ENCODE peak calls at places on chromosome 17, in ten cellular contexts. Y is KBM-7; O is bronchial epithelial cell; M is CD14-positive monocyte; V is DMS153; N is T-helper 1 cell; B is CD8-positive, alpha-beta memory T cell; S is occipital lobe; G is A549; H is stimulated activated CD4-positive, alpha-beta T cell treated with anti-CD3 and anti-CD28 coated beads, Interleukin-12 subunit alpha, Interleukin-12 subunit beta, amount 100 ng/mL, for 24 hours. E is an unnamed sample.

GRCh38 chr17:48276776-48277175 is 153.2 kb downstream of the SKAP1 start:
- DNase-seq in M (no peak), B (no peak), O (no peak), Y (no peak), N (no peak), V (no peak), H (no peak), G (no peak), S (no peak), E (no peak)

GRCh38 chr17:75064867-75065561 is 18.0 kb downstream of the KCTD2 start:
- DNase-seq in O (no peak), H (no peak), V (no peak), N (no peak), B (no peak), M (no peak), S (no peak), Y (no peak), G (no peak), E (no peak)

GRCh38 chr17:3857261-3858105 is 11.4 kb upstream of the NCBP3 start:
- DNase-seq in H (no peak), V (no peak), S (no peak), N (no peak), B (no peak), M (no peak), Y (no peak), G (no peak), O (no peak), E (no peak)

GRCh38 chr17:67549787-67550186 is 167.9 kb upstream of the NOL11 start:
- DNase-seq in S (no peak), N (no peak), H (no peak), V (no peak), M (no peak), G (no peak), Y (peak; percentile 13), B (no peak), O (no peak), E (no peak)

GRCh38 chr17:79977711-79978544 is 57.7 kb downstream of the TBC1D16 start:
- DNase-seq in O (no peak), B (peak; percentile 42), G (no peak), M (no peak), N (no peak), Y (no peak), V (no peak), H (no peak), S (no peak), E (no peak)

GRCh38 chr17:50057521-50057991 is 1.6 kb downstream of the ITGA3 start:
- DNase-seq in O (no peak), H (no peak), Y (no peak), M (peak; percentile 17), N (no peak), G (no peak), S (no peak), B (no peak), V (no peak), E (no peak)

GRCh38 chr17:16338391-16338790 is 14.9 kb downstream of the CENPV start:
- DNase-seq in N (no peak), B (no peak), Y (no peak), M (no peak), G (no peak), V (no peak), O (no peak), S (no peak), H (no peak), E (no peak)

GRCh38 chr17:44363613-44364159 is at the start of gene FAM171A2:
- DNase-seq in H (no peak), N (peak; percentile 57), S (no peak), B (peak; percentile 76), V (no peak), M (no peak), Y (peak; percentile 44), G (peak; percentile 66), O (no peak), E (no peak)

GRCh38 chr17:42675348-42675983 is 1.3 kb downstream of the PLEKHH3 start:
- DNase-seq in N (no peak), G (no peak), S (no peak), O (no peak), H (no peak), V (no peak), M (no peak), B (no peak), Y (no peak), E (no peak)

GRCh38 chr17:28760987-28761562 is 17.3 kb downstream of the TRAF4 start:
- DNase-seq in Y (peak; percentile 81), G (no peak), H (no peak), O (peak; percentile 56), B (no peak), N (no peak), M (peak; percentile 78), V (peak; percentile 97), S (peak; percentile 37), E (no peak)

GRCh38 chr17:58337126-58337599 is 8.6 kb upstream of the TSPOAP1 start:
- DNase-seq in G (no peak), N (peak; percentile 76), M (peak; percentile 54), H (no peak), O (no peak), V (no peak), B (peak; percentile 72), S (no peak), Y (peak; percentile 65), E (peak; percentile 84)

GRCh38 chr17:72063756-72064461 is 56.9 kb upstream of the SOX9 start:
- DNase-seq in V (no peak), B (no peak), N (no peak), S (no peak), O (peak; percentile 29), H (no peak), Y (no peak), G (no peak), M (no peak), E (no peak)

GRCh38 chr17:66549731-66550207 is 247.4 kb downstream of the PRKCA start:
- DNase-seq in V (no peak), G (peak; percentile 60), O (peak; percentile 30), B (no peak), S (no peak), Y (no peak), H (no peak), N (no peak), M (no peak), E (no peak)

GRCh38 chr17:58507123-58507634 is 7.3 kb downstream of the MTMR4 start:
- DNase-seq in B (no peak), G (no peak), O (no peak), N (no peak), H (no peak), S (no peak), Y (no peak), V (no peak), M (peak; percentile 81), E (peak; percentile 62)

GRCh38 chr17:1906622-1907021 is 76.8 kb downstream of the RPA1 start:
- DNase-seq in G (no peak), H (no peak), Y (no peak), V (no peak), S (no peak), O (no peak), N (no peak), B (no peak), M (no peak), E (no peak)

GRCh38 chr17:50072130-50072529 is 16.2 kb downstream of the ITGA3 start:
- DNase-seq in N (peak; percentile 36), G (no peak), V (no peak), B (no peak), H (no peak), O (no peak), Y (no peak), M (no peak), S (no peak), E (no peak)

GRCh38 chr17:700504-701094 is 14.0 kb downstream of the VPS53 start:
- DNase-seq in H (no peak), O (peak; percentile 25), Y (peak; percentile 27), B (no peak), M (no peak), S (no peak), N (peak; percentile 27), V (no peak), G (peak; percentile 35), E (no peak)

GRCh38 chr17:66682293-66682692 is 152.6 kb upstream of the CACNG5 start:
- DNase-seq in O (no peak), S (no peak), Y (no peak), V (no peak), G (no peak), B (no peak), M (no peak), N (no peak), H (no peak), E (no peak)

GRCh38 chr17:14135906-14136590 is 66.7 kb downstream of the COX10 start:
- DNase-seq in O (peak; percentile 11), M (no peak), H (no peak), B (no peak), S (no peak), G (no peak), V (no peak), Y (no peak), N (no peak), E (no peak)

GRCh38 chr17:61522088-61522487 is 68.9 kb downstream of the NACA2 start:
- DNase-seq in N (no peak), S (no peak), O (no peak), V (no peak), H (no peak), G (no peak), Y (no peak), M (no peak), B (no peak), E (no peak)

GRCh38 chr17:29835438-29836351 is 94.3 kb downstream of the SSH2 start:
- DNase-seq in M (no peak), N (no peak), B (no peak), O (peak; percentile 39), V (no peak), Y (no peak), S (no peak), G (peak; percentile 13), H (no peak), E (no peak)

GRCh38 chr17:73011016-73011486 is 81.4 kb downstream of the SLC39A11 start:
- DNase-seq in S (no peak), Y (peak; percentile 91), O (no peak), N (no peak), B (no peak), H (no peak), M (no peak), V (no peak), G (no peak), E (peak; percentile 91)

GRCh38 chr17:57708401-57708800 is 36.7 kb downstream of the CCDC182 start:
- DNase-seq in N (no peak), Y (no peak), B (no peak), G (no peak), M (no peak), H (no peak), O (no peak), V (no peak), S (no peak), E (no peak)

GRCh38 chr17:42017866-42018200 is 594 bp upstream of the DNAJC7 start:
- DNase-seq in N (no peak), Y (no peak), M (peak; percentile 60), O (peak; percentile 64), B (no peak), G (no peak), V (no peak), S (no peak), H (no peak), E (no peak)

GRCh38 chr17:51850206-51850605 is 308.3 kb downstream of the CA10 start:
- DNase-seq in Y (no peak), H (no peak), O (no peak), V (no peak), G (no peak), N (no peak), M (no peak), B (no peak), S (no peak), E (no peak)

GRCh38 chr17:79276824-79277223 is 202.2 kb downstream of the ENGASE start:
- DNase-seq in V (no peak), S (no peak), M (no peak), B (no peak), N (no peak), G (no peak), H (no peak), Y (no peak), O (no peak), E (no peak)

GRCh38 chr17:4782652-4783051 is 3.5 kb downstream of the VMO1 start:
- DNase-seq in O (no peak), B (no peak), Y (no peak), H (no peak), S (no peak), M (no peak), N (peak; percentile 34), V (no peak), G (no peak), E (no peak)

GRCh38 chr17:28528329-28529011 is 22.3 kb downstream of the FOXN1 start:
- DNase-seq in Y (no peak), M (no peak), N (no peak), S (no peak), G (no peak), H (no peak), B (no peak), O (peak; percentile 51), V (no peak), E (no peak)

E was measured in HL-60.